ENCODE peak calls at places on chromosome 5, in seven cellular contexts. J, M, U, Z, L, S and E are unnamed samples.
A peak's percentile ranks its signal among the peaks of the same experiment; 100 is the strongest.

GRCh38 chr5:163248856-163249255 is 188.5 kb upstream of the CCNG1 start:
- DNase-seq in J (no peak), M (no peak), U (no peak), Z (no peak), L (no peak), S (no peak), E (no peak)

GRCh38 chr5:77957931-77958476 is 181.9 kb upstream of the TBCA start:
- DNase-seq in J (no peak), M (no peak), U (no peak), Z (no peak), L (no peak), S (no peak), E (no peak)

GRCh38 chr5:6714221-6715041 is 1.2 kb downstream of the TENT4A start:
- DNase-seq in J (no peak), M (peak; percentile 72), U (no peak), Z (no peak), L (no peak), S (peak; percentile 78), E (no peak)

GRCh38 chr5:87190687-87191086 is 77.0 kb upstream of the RASA1 start:
- DNase-seq in J (no peak), M (no peak), U (no peak), Z (no peak), L (no peak), S (no peak), E (no peak)

GRCh38 chr5:100776244-100776643 is 126.8 kb downstream of the ST8SIA4 start:
- DNase-seq in J (no peak), M (no peak), U (no peak), Z (no peak), L (no peak), S (no peak), E (no peak)

GRCh38 chr5:103648086-103648485 is 85.5 kb upstream of the NUDT12 start:
- DNase-seq in J (no peak), M (no peak), U (no peak), Z (no peak), L (no peak), S (no peak), E (no peak)

GRCh38 chr5:54807421-54807820 is 178.0 kb downstream of the ESM1 start:
- DNase-seq in J (no peak), M (no peak), U (no peak), Z (no peak), L (no peak), S (no peak), E (no peak)

GRCh38 chr5:71939452-71939932 is 167.8 kb upstream of the MAP1B start:
- DNase-seq in J (no peak), M (no peak), U (no peak), Z (no peak), L (no peak), S (peak; percentile 22), E (no peak)

GRCh38 chr5:14462681-14463080 is 118.9 kb upstream of the OTULINL start:
- DNase-seq in J (no peak), M (no peak), U (no peak), Z (no peak), L (no peak), S (no peak), E (no peak)

DNA sequence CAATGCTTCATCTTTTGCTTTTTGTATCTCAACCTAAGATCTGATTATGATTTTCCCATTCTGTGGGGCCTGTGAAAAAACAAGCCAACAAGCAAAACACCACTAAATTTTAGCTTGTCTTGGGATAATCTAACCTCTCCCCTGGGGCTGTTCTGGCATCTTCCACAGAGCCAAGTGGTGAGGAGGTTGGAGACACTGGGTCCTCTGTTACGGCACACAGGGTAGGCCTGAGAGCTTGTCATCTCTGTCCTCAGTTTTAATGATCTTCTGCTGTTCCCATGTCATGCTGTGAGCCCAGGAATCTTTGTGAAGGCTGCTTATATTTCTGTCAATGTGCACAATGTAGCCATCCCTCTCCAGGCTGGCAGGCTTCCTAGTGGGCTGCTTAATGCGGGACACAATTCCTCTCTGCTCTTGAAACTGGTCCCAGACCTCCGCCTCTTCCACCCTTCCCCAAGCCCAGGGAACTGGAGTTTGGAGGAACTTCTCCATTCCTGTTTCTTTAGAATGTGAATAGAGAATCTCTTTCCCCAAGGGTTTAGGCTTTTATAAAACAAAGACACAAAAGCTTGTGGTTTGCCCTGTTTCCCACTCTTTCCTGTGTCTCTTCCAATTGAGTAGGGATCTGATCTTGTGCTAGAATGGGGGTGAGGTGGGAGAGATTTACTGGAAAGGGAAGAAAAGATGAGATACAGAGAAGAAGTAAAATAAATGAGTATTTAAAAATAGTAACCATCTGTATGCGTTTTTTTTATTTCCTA is 30.9 kb upstream of the SEMA6A start:
- DNase-seq in J (no peak), M (no peak), U (no peak), Z (no peak), L (no peak), S (no peak), E (no peak)
- TF ChIP-seq EP300 in J (no peak), M (no peak), U (no peak), Z (no peak), L (no peak), S (no peak), E (no peak)

DNA sequence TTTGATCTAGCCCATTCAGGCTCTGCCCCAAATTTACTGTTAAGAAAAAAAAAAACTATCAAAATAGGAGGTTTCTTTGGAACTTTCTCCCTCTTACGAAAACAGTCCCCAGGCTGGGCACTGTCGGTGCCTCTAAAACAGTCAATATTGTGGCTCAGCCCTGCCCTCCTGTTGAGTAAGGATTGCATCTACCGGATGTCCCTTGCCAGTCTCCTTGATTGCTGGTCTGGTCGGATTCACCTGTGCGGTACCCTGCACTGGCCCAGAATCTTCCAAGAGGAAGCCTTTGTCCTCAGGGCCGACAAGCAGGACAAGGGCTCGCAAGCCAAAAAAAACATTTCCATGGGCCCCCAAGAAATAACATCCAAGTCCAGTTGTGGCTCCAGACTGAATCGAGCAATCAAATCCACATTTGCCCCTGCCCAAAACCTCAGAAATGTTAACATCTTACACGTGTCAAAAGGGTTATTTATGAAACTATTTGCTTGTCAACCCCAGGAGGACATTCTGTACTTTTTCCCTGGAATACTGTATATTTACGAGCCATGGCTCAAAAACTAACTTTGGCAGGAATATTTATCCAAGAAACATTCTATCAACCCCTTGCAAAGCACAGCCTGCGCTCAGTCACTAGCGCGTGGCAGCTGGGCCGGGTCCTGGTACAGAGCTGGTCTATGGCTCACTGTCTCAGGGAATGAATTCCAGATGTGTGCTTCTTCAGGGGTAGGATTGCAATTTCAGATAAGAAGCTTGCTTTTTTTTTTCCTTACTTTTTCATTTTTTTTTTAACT is 129.2 kb upstream of the ADRA1B start:
- DNase-seq in J (no peak), M (no peak), U (peak; percentile 19), Z (no peak), L (peak; percentile 92), S (peak; percentile 45), E (peak; percentile 90)
- TF ChIP-seq POLR2AphosphoS5 in J (no peak), M (no peak), U (peak; percentile 58), Z (peak; percentile 28), L (peak; percentile 58), S (peak; percentile 43), E (peak; percentile 27)

GRCh38 chr5:96924016-96924443 is 11.8 kb upstream of the LNPEP start:
- DNase-seq in J (no peak), M (no peak), U (no peak), Z (no peak), L (no peak), S (peak; percentile 24), E (no peak)
- H3K4me3 ChIP-seq in J (no peak overlapping the region), M (no peak overlapping the region), U (no peak overlapping the region), Z (no peak overlapping the region), L (no peak overlapping the region), S (no peak overlapping the region), E (no peak overlapping the region)

GRCh38 chr5:58481066-58481676 is 10.1 kb upstream of the GAPT start:
- DNase-seq in J (no peak), M (no peak), U (no peak), Z (no peak), L (no peak), S (no peak), E (no peak)
- TF ChIP-seq EP300 in J (no peak), M (no peak), U (no peak), Z (no peak), L (no peak), S (no peak), E (no peak)

GRCh38 chr5:177195307-177195952 is 61.9 kb downstream of the NSD1 start:
- DNase-seq in J (no peak), M (no peak), U (no peak), Z (no peak), L (no peak), S (no peak), E (no peak)

GRCh38 chr5:177198738-177199137 is 65.2 kb downstream of the NSD1 start:
- DNase-seq in J (no peak), M (no peak), U (no peak), Z (no peak), L (no peak), S (no peak), E (no peak)

GRCh38 chr5:177189416-177189815 is 55.8 kb downstream of the NSD1 start:
- DNase-seq in J (no peak), M (no peak), U (no peak), Z (no peak), L (no peak), S (no peak), E (no peak)

GRCh38 chr5:177189965-177190364 is 56.4 kb downstream of the NSD1 start:
- DNase-seq in J (no peak), M (no peak), U (no peak), Z (no peak), L (no peak), S (no peak), E (no peak)

GRCh38 chr5:177194278-177194677 is 60.7 kb downstream of the NSD1 start:
- DNase-seq in J (peak; percentile 70), M (no peak), U (no peak), Z (no peak), L (no peak), S (no peak), E (no peak)
- TF ChIP-seq POLR2AphosphoS5 in J (no peak), M (no peak), U (no peak), Z (no peak), L (no peak), S (peak; percentile 41), E (no peak)

DNA sequence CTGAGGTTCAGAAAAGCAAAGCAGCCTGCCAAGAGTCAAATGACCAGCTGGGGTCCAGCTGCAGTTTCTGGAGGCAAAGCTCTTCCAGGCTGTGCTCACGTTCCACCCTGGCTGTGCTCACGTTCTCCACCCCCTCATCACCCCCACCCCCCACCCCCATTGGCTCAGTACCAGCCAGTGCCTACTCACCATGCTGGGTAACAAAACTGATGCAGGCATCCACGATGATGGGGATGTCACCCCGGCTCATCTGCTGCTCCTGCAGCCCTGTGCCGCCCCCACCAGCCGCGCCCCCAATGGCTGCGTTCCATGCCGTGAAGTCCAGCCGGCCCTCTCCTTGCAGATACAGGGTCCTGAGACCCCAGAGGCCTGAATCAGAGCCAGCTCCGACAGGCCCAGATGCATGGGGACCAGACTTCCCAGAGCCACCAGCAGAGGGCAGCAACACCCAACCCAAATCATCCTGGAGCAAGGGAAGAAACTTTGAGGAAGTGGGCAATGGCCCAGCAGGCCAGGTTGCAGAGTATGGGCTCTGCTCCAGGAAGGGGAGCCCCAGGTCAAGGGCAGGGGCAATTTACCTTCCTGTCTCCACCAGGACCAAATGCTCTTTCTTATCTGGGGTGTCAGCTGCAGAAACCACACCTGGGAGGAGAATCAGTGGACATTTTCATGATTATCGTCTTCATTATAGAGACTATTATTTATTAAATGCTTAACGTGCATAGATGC is 13.7 kb upstream of the FCHSD1 start:
- DNase-seq in J (peak; percentile 56), M (peak; percentile 76), U (peak; percentile 86), Z (peak; percentile 91), L (peak; percentile 84), S (peak; percentile 90), E (peak; percentile 76)
- H3K4me3 ChIP-seq in J (no peak overlapping the region), M (no peak overlapping the region), U (no peak overlapping the region), Z (no peak overlapping the region), L (no peak overlapping the region), S (no peak overlapping the region), E (no peak overlapping the region)